ENCODE peak calls at places on chromosome 20, in nine cellular contexts. L is neural progenitor cell; W is foreskin melanocyte; M is NCI-H510A treated with DMSO at 0.1 percent for 48 hours; R is activated naive CD8-positive, alpha-beta T cell treated with anti-CD3 and anti-CD28 coated beads, Interleukin-2, amount 50 U/mL, for 24 hours; Z is left ventricle myocardium superior; B is skeletal muscle cell; S is aorta; I is OCI-M1. X is an unnamed sample.

GRCh38 chr20:675453-676314 is at the start of gene SCRT2:
- DNase-seq in L (peak), W (no peak), M (no peak), R (peak), Z (peak), B (peak), S (peak), I (peak), X (peak)

GRCh38 chr20:45191926-45192325 is 14.9 kb upstream of the SEMG1 start:
- DNase-seq in L (no peak), W (no peak), M (no peak), R (no peak), Z (no peak), B (no peak), S (no peak), I (no peak), X (no peak)

GRCh38 chr20:43386878-43387277 is 70.8 kb upstream of the SRSF6 start:
- DNase-seq in L (no peak), W (no peak), M (no peak), R (no peak), Z (no peak), B (no peak), S (no peak), I (peak), X (no peak)

GRCh38 chr20:47024461-47024937 is 129.9 kb downstream of the EYA2 start:
- DNase-seq in L (no peak), W (no peak), M (no peak), R (no peak), Z (no peak), B (no peak), S (no peak), I (no peak), X (no peak)

GRCh38 chr20:44488551-44488950 is 12.9 kb downstream of the TTPAL start:
- DNase-seq in L (no peak), W (no peak), M (no peak), R (no peak), Z (no peak), B (no peak), S (no peak), I (no peak), X (no peak)

GRCh38 chr20:46965477-46965876 is 70.8 kb downstream of the EYA2 start:
- DNase-seq in L (no peak), W (no peak), M (peak), R (no peak), Z (no peak), B (no peak), S (no peak), I (no peak), X (no peak)

GRCh38 chr20:41047975-41048305 is 19.3 kb downstream of the TOP1 start:
- DNase-seq in L (no peak), W (no peak), M (no peak), R (no peak), Z (no peak), B (no peak), S (no peak), I (peak), X (no peak)

GRCh38 chr20:16475225-16475624 is 98.0 kb downstream of the KIF16B start:
- DNase-seq in L (no peak), W (no peak), M (peak), R (no peak), Z (no peak), B (peak), S (no peak), I (peak), X (no peak)

GRCh38 chr20:49400904-49401303 is 81.6 kb downstream of the KCNB1 start:
- DNase-seq in L (no peak), W (no peak), M (no peak), R (no peak), Z (no peak), B (peak), S (no peak), I (no peak), X (no peak)

GRCh38 chr20:10672579-10673127 is 1.1 kb downstream of the JAG1 start:
- DNase-seq in L (peak), W (peak), M (peak), R (peak), Z (peak), B (no peak), S (peak), I (peak), X (peak)

X was measured in C1 segment of cervical spinal cord.